ENCODE peak calls at places on chromosomes 3 and 15, in ten cellular contexts. R is activated CD4-positive, alpha-beta T cell treated with anti-CD3 and anti-CD28 coated beads for 24 hours; Y is WTC11; O is heart left ventricle; H is cardiac fibroblast; S is RWPE1; M is AG09309; L is choroid plexus epithelial cell; W is activated CD4-positive, CD25-positive, alpha-beta regulatory T cell; P is dermis microvascular lymphatic vessel endothelial cell. B is an unnamed sample.

GRCh38 chr15:101675796-101676582 is 23.8 kb upstream of the TM2D3 start:
- DNase-seq in M (peak), W (no peak), S (no peak), O (no peak), P (no peak), R (no peak), L (peak), H (peak), Y (no peak), B (no peak)

GRCh38 chr3:68771683-68772082 is 160.7 kb downstream of the TAFA4 start:
- DNase-seq in O (no peak), R (no peak), L (no peak), S (no peak), P (no peak), W (no peak), Y (no peak), M (no peak), H (peak), B (no peak)

GRCh38 chr3:50639055-50639494 is 22.1 kb downstream of the MAPKAPK3 start:
- DNase-seq in Y (no peak), H (peak), R (no peak), W (no peak), O (no peak), L (peak), S (no peak), M (no peak), P (no peak), B (no peak)

GRCh38 chr15:85380860-85381535 is 595 bp downstream of the AKAP13 start:
- DNase-seq in Y (peak), O (peak), M (no peak), L (peak), H (peak), R (peak), P (no peak), S (peak), W (peak), B (no peak)

GRCh38 chr15:40349163-40349562 is 1.7 kb upstream of the PHGR1 start:
- DNase-seq in R (no peak), Y (no peak), W (no peak), P (no peak), L (no peak), H (no peak), O (no peak), S (no peak), M (no peak), B (no peak)

GRCh38 chr3:132256984-132257383 is 60.2 kb upstream of the ACP3 start:
- DNase-seq in P (peak), L (peak), Y (peak), M (no peak), O (peak), H (peak), S (peak), W (no peak), R (no peak), B (peak)

GRCh38 chr3:101936419-101937331 is 87.4 kb downstream of the NFKBIZ start:
- DNase-seq in W (no peak), S (peak), M (peak), Y (no peak), P (no peak), H (peak), L (peak), R (peak), O (no peak), B (no peak)

GRCh38 chr15:29113336-29114276 is 156.0 kb downstream of the NSMCE3 start:
- DNase-seq in P (no peak), M (no peak), R (no peak), Y (no peak), L (no peak), W (no peak), S (no peak), O (no peak), H (no peak), B (no peak)

GRCh38 chr3:99875925-99876781 is 58.5 kb downstream of the CMSS1 start:
- DNase-seq in Y (peak), M (no peak), H (peak), L (peak), R (peak), O (peak), P (peak), S (peak), W (peak), B (peak)

GRCh38 chr3:16151109-16151508 is 23.4 kb upstream of the GALNT15 start:
- DNase-seq in S (no peak), H (peak), P (no peak), R (no peak), L (peak), O (peak), W (no peak), M (peak), Y (no peak), B (no peak)

GRCh38 chr15:100809587-100809986 is 70.0 kb upstream of the ALDH1A3 start:
- DNase-seq in R (no peak), L (no peak), P (no peak), Y (no peak), H (peak), M (no peak), O (no peak), W (no peak), S (no peak), B (no peak)

GRCh38 chr3:30612422-30613134 is 6.2 kb downstream of the TGFBR2 start:
- DNase-seq in S (no peak), M (no peak), H (no peak), R (no peak), O (no peak), Y (no peak), L (no peak), P (no peak), W (no peak), B (no peak)

GRCh38 chr3:23810342-23811116 is 4.8 kb downstream of the UBE2E1 start:
- DNase-seq in S (no peak), O (peak), L (peak), M (no peak), R (no peak), W (peak), H (peak), Y (peak), P (no peak), B (peak)

GRCh38 chr3:25441234-25441856 is 13.3 kb downstream of the RARB start:
- DNase-seq in H (no peak), R (no peak), S (no peak), L (no peak), M (no peak), O (no peak), P (no peak), W (no peak), Y (peak), B (no peak)

GRCh38 chr3:35505181-35505580 is 134.1 kb upstream of the ARPP21 start:
- DNase-seq in W (no peak), O (no peak), M (no peak), P (no peak), L (no peak), S (no peak), H (no peak), Y (peak), R (no peak), B (peak)

GRCh38 chr15:65375871-65376552 is 1.8 kb downstream of the IGDCC3 start:
- DNase-seq in M (no peak), S (no peak), H (no peak), P (no peak), O (no peak), Y (no peak), W (no peak), R (no peak), L (no peak), B (no peak)

GRCh38 chr15:67127925-67128324 is 62.5 kb downstream of the SMAD3 start:
- DNase-seq in Y (no peak), M (peak), L (peak), O (no peak), P (no peak), R (no peak), W (no peak), H (peak), S (peak), B (no peak)

GRCh38 chr3:178474526-178474925 is 61.7 kb upstream of the KCNMB2 start:
- DNase-seq in H (no peak), L (no peak), R (no peak), O (no peak), S (no peak), P (no peak), M (no peak), Y (no peak), W (no peak), B (no peak)